ENCODE peak calls at places on chromosomes 2 and 18, in ten cellular contexts. One of them, this sample, is unnamed.
A peak's percentile ranks its signal among the peaks of the same experiment; 100 is the strongest.

GRCh38 chr2:219723311-219723710 is 95.9 kb downstream of the SLC4A3 start:
- DNase-seq in amygdala: no peak
- DNase-seq in AG10803: no peak
- DNase-seq in uterus: no peak
- DNase-seq in Right ventricle myocardium superior: no peak
- DNase-seq in fibroblast of lung: no peak
- DNase-seq in NCI-H1092 treated with DMSO at 0.1 percent for 48 hours: no peak
- DNase-seq in RCC 7860: no peak
- DNase-seq in endothelial cell: no peak
- DNase-seq in activated CD4-positive, CD25-positive, alpha-beta regulatory T cell treated with anti-CD3 and anti-CD28 coated beads, Interleukin-2, amount 50 U/mL, for 72 hours: no peak
- DNase-seq in this sample: no peak

GRCh38 chr2:42243297-42243696 is 74.1 kb downstream of the EML4 start:
- DNase-seq in amygdala: no peak
- DNase-seq in AG10803: no peak
- DNase-seq in uterus: no peak
- DNase-seq in Right ventricle myocardium superior: no peak
- DNase-seq in fibroblast of lung: no peak
- DNase-seq in NCI-H1092 treated with DMSO at 0.1 percent for 48 hours: no peak
- DNase-seq in RCC 7860: no peak
- DNase-seq in endothelial cell: no peak
- DNase-seq in activated CD4-positive, CD25-positive, alpha-beta regulatory T cell treated with anti-CD3 and anti-CD28 coated beads, Interleukin-2, amount 50 U/mL, for 72 hours: no peak
- DNase-seq in this sample: no peak

GRCh38 chr18:53911200-53911599 is 313.3 kb downstream of the MBD2 start:
- DNase-seq in amygdala: no peak
- DNase-seq in AG10803: no peak
- DNase-seq in uterus: no peak
- DNase-seq in Right ventricle myocardium superior: no peak
- DNase-seq in fibroblast of lung: no peak
- DNase-seq in NCI-H1092 treated with DMSO at 0.1 percent for 48 hours: no peak
- DNase-seq in RCC 7860: no peak
- DNase-seq in endothelial cell: no peak
- DNase-seq in activated CD4-positive, CD25-positive, alpha-beta regulatory T cell treated with anti-CD3 and anti-CD28 coated beads, Interleukin-2, amount 50 U/mL, for 72 hours: no peak
- DNase-seq in this sample: no peak

GRCh38 chr2:75053484-75054112 is 95.2 kb downstream of the POLE4 start:
- DNase-seq in amygdala: no peak
- DNase-seq in AG10803: no peak
- DNase-seq in uterus: no peak
- DNase-seq in Right ventricle myocardium superior: no peak
- DNase-seq in fibroblast of lung: no peak
- DNase-seq in NCI-H1092 treated with DMSO at 0.1 percent for 48 hours: peak; percentile 67
- DNase-seq in RCC 7860: peak; percentile 28
- DNase-seq in endothelial cell: peak; percentile 47
- DNase-seq in activated CD4-positive, CD25-positive, alpha-beta regulatory T cell treated with anti-CD3 and anti-CD28 coated beads, Interleukin-2, amount 50 U/mL, for 72 hours: no peak
- DNase-seq in this sample: no peak

GRCh38 chr2:28085183-28085582 is 194.7 kb downstream of the BABAM2 start:
- DNase-seq in amygdala: no peak
- DNase-seq in AG10803: no peak
- DNase-seq in uterus: no peak
- DNase-seq in Right ventricle myocardium superior: no peak
- DNase-seq in fibroblast of lung: no peak
- DNase-seq in NCI-H1092 treated with DMSO at 0.1 percent for 48 hours: no peak
- DNase-seq in RCC 7860: no peak
- DNase-seq in endothelial cell: no peak
- DNase-seq in activated CD4-positive, CD25-positive, alpha-beta regulatory T cell treated with anti-CD3 and anti-CD28 coated beads, Interleukin-2, amount 50 U/mL, for 72 hours: no peak
- DNase-seq in this sample: no peak

GRCh38 chr2:43848174-43848573 is 9.4 kb downstream of the ABCG8 start:
- DNase-seq in amygdala: no peak
- DNase-seq in AG10803: no peak
- DNase-seq in uterus: no peak
- DNase-seq in Right ventricle myocardium superior: no peak
- DNase-seq in fibroblast of lung: peak; percentile 3
- DNase-seq in NCI-H1092 treated with DMSO at 0.1 percent for 48 hours: no peak
- DNase-seq in RCC 7860: no peak
- DNase-seq in endothelial cell: no peak
- DNase-seq in activated CD4-positive, CD25-positive, alpha-beta regulatory T cell treated with anti-CD3 and anti-CD28 coated beads, Interleukin-2, amount 50 U/mL, for 72 hours: no peak
- DNase-seq in this sample: no peak

GRCh38 chr18:35730738-35731370 is 149.3 kb downstream of the GALNT1 start:
- DNase-seq in amygdala: no peak
- DNase-seq in AG10803: no peak
- DNase-seq in uterus: peak; percentile 39
- DNase-seq in Right ventricle myocardium superior: peak; percentile 55
- DNase-seq in fibroblast of lung: peak; percentile 9
- DNase-seq in NCI-H1092 treated with DMSO at 0.1 percent for 48 hours: no peak
- DNase-seq in RCC 7860: no peak
- DNase-seq in endothelial cell: no peak
- DNase-seq in activated CD4-positive, CD25-positive, alpha-beta regulatory T cell treated with anti-CD3 and anti-CD28 coated beads, Interleukin-2, amount 50 U/mL, for 72 hours: no peak
- DNase-seq in this sample: peak; percentile 64

GRCh38 chr2:147688252-147688651 is 156.6 kb upstream of the ACVR2A start:
- DNase-seq in amygdala: no peak
- DNase-seq in AG10803: no peak
- DNase-seq in uterus: no peak
- DNase-seq in Right ventricle myocardium superior: no peak
- DNase-seq in fibroblast of lung: no peak
- DNase-seq in NCI-H1092 treated with DMSO at 0.1 percent for 48 hours: no peak
- DNase-seq in RCC 7860: no peak
- DNase-seq in endothelial cell: no peak
- DNase-seq in activated CD4-positive, CD25-positive, alpha-beta regulatory T cell treated with anti-CD3 and anti-CD28 coated beads, Interleukin-2, amount 50 U/mL, for 72 hours: no peak
- DNase-seq in this sample: no peak

GRCh38 chr2:47534179-47534919 is 131.4 kb downstream of the MSH2 start:
- DNase-seq in amygdala: no peak
- DNase-seq in AG10803: peak; percentile 80
- DNase-seq in uterus: peak; percentile 91
- DNase-seq in Right ventricle myocardium superior: no peak
- DNase-seq in fibroblast of lung: peak; percentile 78
- DNase-seq in NCI-H1092 treated with DMSO at 0.1 percent for 48 hours: no peak
- DNase-seq in RCC 7860: peak; percentile 84
- DNase-seq in endothelial cell: no peak
- DNase-seq in activated CD4-positive, CD25-positive, alpha-beta regulatory T cell treated with anti-CD3 and anti-CD28 coated beads, Interleukin-2, amount 50 U/mL, for 72 hours: no peak
- DNase-seq in this sample: no peak

GRCh38 chr2:17877811-17878221 is 651 bp upstream of the KCNS3 start:
- DNase-seq in amygdala: no peak
- DNase-seq in AG10803: peak; percentile 5
- DNase-seq in uterus: no peak
- DNase-seq in Right ventricle myocardium superior: no peak
- DNase-seq in fibroblast of lung: no peak
- DNase-seq in NCI-H1092 treated with DMSO at 0.1 percent for 48 hours: no peak
- DNase-seq in RCC 7860: no peak
- DNase-seq in endothelial cell: peak; percentile 22
- DNase-seq in activated CD4-positive, CD25-positive, alpha-beta regulatory T cell treated with anti-CD3 and anti-CD28 coated beads, Interleukin-2, amount 50 U/mL, for 72 hours: no peak
- DNase-seq in this sample: peak; percentile 36

GRCh38 chr2:215618145-215618544 is 182.3 kb upstream of the FN1 start:
- DNase-seq in amygdala: no peak
- DNase-seq in AG10803: no peak
- DNase-seq in uterus: no peak
- DNase-seq in Right ventricle myocardium superior: no peak
- DNase-seq in fibroblast of lung: no peak
- DNase-seq in NCI-H1092 treated with DMSO at 0.1 percent for 48 hours: no peak
- DNase-seq in RCC 7860: no peak
- DNase-seq in endothelial cell: no peak
- DNase-seq in activated CD4-positive, CD25-positive, alpha-beta regulatory T cell treated with anti-CD3 and anti-CD28 coated beads, Interleukin-2, amount 50 U/mL, for 72 hours: no peak
- DNase-seq in this sample: no peak

GRCh38 chr2:22944141-22944540 is 440.8 kb upstream of the KLHL29 start:
- DNase-seq in amygdala: no peak
- DNase-seq in AG10803: no peak
- DNase-seq in uterus: no peak
- DNase-seq in Right ventricle myocardium superior: peak; percentile 47
- DNase-seq in fibroblast of lung: no peak
- DNase-seq in NCI-H1092 treated with DMSO at 0.1 percent for 48 hours: no peak
- DNase-seq in RCC 7860: no peak
- DNase-seq in endothelial cell: no peak
- DNase-seq in activated CD4-positive, CD25-positive, alpha-beta regulatory T cell treated with anti-CD3 and anti-CD28 coated beads, Interleukin-2, amount 50 U/mL, for 72 hours: no peak
- DNase-seq in this sample: peak; percentile 44

GRCh38 chr2:133955174-133955573 is 298.7 kb upstream of the MGAT5 start:
- DNase-seq in amygdala: no peak
- DNase-seq in AG10803: no peak
- DNase-seq in uterus: no peak
- DNase-seq in Right ventricle myocardium superior: no peak
- DNase-seq in fibroblast of lung: no peak
- DNase-seq in NCI-H1092 treated with DMSO at 0.1 percent for 48 hours: no peak
- DNase-seq in RCC 7860: no peak
- DNase-seq in endothelial cell: no peak
- DNase-seq in activated CD4-positive, CD25-positive, alpha-beta regulatory T cell treated with anti-CD3 and anti-CD28 coated beads, Interleukin-2, amount 50 U/mL, for 72 hours: no peak
- DNase-seq in this sample: no peak

GRCh38 chr18:23627964-23628363 is 34.7 kb downstream of the ANKRD29 start:
- DNase-seq in amygdala: no peak
- DNase-seq in AG10803: no peak
- DNase-seq in uterus: no peak
- DNase-seq in Right ventricle myocardium superior: no peak
- DNase-seq in fibroblast of lung: no peak
- DNase-seq in NCI-H1092 treated with DMSO at 0.1 percent for 48 hours: no peak
- DNase-seq in RCC 7860: no peak
- DNase-seq in endothelial cell: no peak
- DNase-seq in activated CD4-positive, CD25-positive, alpha-beta regulatory T cell treated with anti-CD3 and anti-CD28 coated beads, Interleukin-2, amount 50 U/mL, for 72 hours: no peak
- DNase-seq in this sample: no peak

GRCh38 chr2:101658387-101658786 is 39.1 kb upstream of the MAP4K4 start:
- DNase-seq in amygdala: no peak
- DNase-seq in AG10803: no peak
- DNase-seq in uterus: no peak
- DNase-seq in Right ventricle myocardium superior: no peak
- DNase-seq in fibroblast of lung: no peak
- DNase-seq in NCI-H1092 treated with DMSO at 0.1 percent for 48 hours: no peak
- DNase-seq in RCC 7860: no peak
- DNase-seq in endothelial cell: no peak
- DNase-seq in activated CD4-positive, CD25-positive, alpha-beta regulatory T cell treated with anti-CD3 and anti-CD28 coated beads, Interleukin-2, amount 50 U/mL, for 72 hours: no peak
- DNase-seq in this sample: no peak

GRCh38 chr2:209937893-209938292 is 64.5 kb upstream of the RPE start:
- DNase-seq in amygdala: no peak
- DNase-seq in AG10803: no peak
- DNase-seq in uterus: no peak
- DNase-seq in Right ventricle myocardium superior: no peak
- DNase-seq in fibroblast of lung: peak; percentile 41
- DNase-seq in NCI-H1092 treated with DMSO at 0.1 percent for 48 hours: no peak
- DNase-seq in RCC 7860: no peak
- DNase-seq in endothelial cell: no peak
- DNase-seq in activated CD4-positive, CD25-positive, alpha-beta regulatory T cell treated with anti-CD3 and anti-CD28 coated beads, Interleukin-2, amount 50 U/mL, for 72 hours: no peak
- DNase-seq in this sample: no peak

GRCh38 chr2:191245046-191245868 is at the start of gene MYO1B:
- DNase-seq in amygdala: no peak
- DNase-seq in AG10803: peak; percentile 80
- DNase-seq in uterus: peak; percentile 56
- DNase-seq in Right ventricle myocardium superior: peak; percentile 82
- DNase-seq in fibroblast of lung: peak; percentile 68
- DNase-seq in NCI-H1092 treated with DMSO at 0.1 percent for 48 hours: peak; percentile 63
- DNase-seq in RCC 7860: peak; percentile 77
- DNase-seq in endothelial cell: peak; percentile 90
- DNase-seq in activated CD4-positive, CD25-positive, alpha-beta regulatory T cell treated with anti-CD3 and anti-CD28 coated beads, Interleukin-2, amount 50 U/mL, for 72 hours: peak; percentile 42
- DNase-seq in this sample: peak; percentile 86

GRCh38 chr2:144528108-144528507 is 8.2 kb upstream of the ZEB2 start:
- DNase-seq in amygdala: no peak
- DNase-seq in AG10803: no peak
- DNase-seq in uterus: no peak
- DNase-seq in Right ventricle myocardium superior: no peak
- DNase-seq in fibroblast of lung: no peak
- DNase-seq in NCI-H1092 treated with DMSO at 0.1 percent for 48 hours: no peak
- DNase-seq in RCC 7860: no peak
- DNase-seq in endothelial cell: no peak
- DNase-seq in activated CD4-positive, CD25-positive, alpha-beta regulatory T cell treated with anti-CD3 and anti-CD28 coated beads, Interleukin-2, amount 50 U/mL, for 72 hours: no peak
- DNase-seq in this sample: no peak

GRCh38 chr2:85255813-85256581 is 71.8 kb downstream of the TGOLN2 start:
- DNase-seq in amygdala: no peak
- DNase-seq in AG10803: peak; percentile 53
- DNase-seq in uterus: peak; percentile 43
- DNase-seq in Right ventricle myocardium superior: no peak
- DNase-seq in fibroblast of lung: peak; percentile 45
- DNase-seq in NCI-H1092 treated with DMSO at 0.1 percent for 48 hours: no peak
- DNase-seq in RCC 7860: no peak
- DNase-seq in endothelial cell: peak; percentile 49
- DNase-seq in activated CD4-positive, CD25-positive, alpha-beta regulatory T cell treated with anti-CD3 and anti-CD28 coated beads, Interleukin-2, amount 50 U/mL, for 72 hours: no peak
- DNase-seq in this sample: no peak

GRCh38 chr2:108918941-108919341 is 70.1 kb downstream of the EDAR start:
- DNase-seq in amygdala: no peak
- DNase-seq in AG10803: no peak
- DNase-seq in uterus: no peak
- DNase-seq in Right ventricle myocardium superior: no peak
- DNase-seq in fibroblast of lung: no peak
- DNase-seq in NCI-H1092 treated with DMSO at 0.1 percent for 48 hours: no peak
- DNase-seq in RCC 7860: no peak
- DNase-seq in endothelial cell: no peak
- DNase-seq in activated CD4-positive, CD25-positive, alpha-beta regulatory T cell treated with anti-CD3 and anti-CD28 coated beads, Interleukin-2, amount 50 U/mL, for 72 hours: no peak
- DNase-seq in this sample: no peak

GRCh38 chr2:136356111-136357033 is 238.4 kb upstream of the CXCR4 start:
- DNase-seq in amygdala: no peak
- DNase-seq in AG10803: no peak
- DNase-seq in uterus: no peak
- DNase-seq in Right ventricle myocardium superior: no peak
- DNase-seq in fibroblast of lung: no peak
- DNase-seq in NCI-H1092 treated with DMSO at 0.1 percent for 48 hours: no peak
- DNase-seq in RCC 7860: no peak
- DNase-seq in endothelial cell: no peak
- DNase-seq in activated CD4-positive, CD25-positive, alpha-beta regulatory T cell treated with anti-CD3 and anti-CD28 coated beads, Interleukin-2, amount 50 U/mL, for 72 hours: no peak
- DNase-seq in this sample: no peak

GRCh38 chr2:72289283-72289682 is 141.6 kb upstream of the CYP26B1 start:
- DNase-seq in amygdala: no peak
- DNase-seq in AG10803: peak; percentile 80
- DNase-seq in uterus: no peak
- DNase-seq in Right ventricle myocardium superior: no peak
- DNase-seq in fibroblast of lung: peak; percentile 33
- DNase-seq in NCI-H1092 treated with DMSO at 0.1 percent for 48 hours: no peak
- DNase-seq in RCC 7860: no peak
- DNase-seq in endothelial cell: no peak
- DNase-seq in activated CD4-positive, CD25-positive, alpha-beta regulatory T cell treated with anti-CD3 and anti-CD28 coated beads, Interleukin-2, amount 50 U/mL, for 72 hours: no peak
- DNase-seq in this sample: no peak

GRCh38 chr18:111292-112014 is 46.9 kb upstream of the USP14 start:
- DNase-seq in amygdala: no peak
- DNase-seq in AG10803: peak; percentile 58
- DNase-seq in uterus: peak; percentile 18
- DNase-seq in Right ventricle myocardium superior: peak; percentile 67
- DNase-seq in fibroblast of lung: peak; percentile 54
- DNase-seq in NCI-H1092 treated with DMSO at 0.1 percent for 48 hours: no peak
- DNase-seq in RCC 7860: peak; percentile 47
- DNase-seq in endothelial cell: peak; percentile 85
- DNase-seq in activated CD4-positive, CD25-positive, alpha-beta regulatory T cell treated with anti-CD3 and anti-CD28 coated beads, Interleukin-2, amount 50 U/mL, for 72 hours: peak; percentile 67
- DNase-seq in this sample: peak; percentile 79

GRCh38 chr18:25669741-25670140 is 317.8 kb upstream of the ZNF521 start:
- DNase-seq in amygdala: no peak
- DNase-seq in AG10803: peak; percentile 16
- DNase-seq in uterus: no peak
- DNase-seq in Right ventricle myocardium superior: no peak
- DNase-seq in fibroblast of lung: peak; percentile 12
- DNase-seq in NCI-H1092 treated with DMSO at 0.1 percent for 48 hours: no peak
- DNase-seq in RCC 7860: no peak
- DNase-seq in endothelial cell: no peak
- DNase-seq in activated CD4-positive, CD25-positive, alpha-beta regulatory T cell treated with anti-CD3 and anti-CD28 coated beads, Interleukin-2, amount 50 U/mL, for 72 hours: no peak
- DNase-seq in this sample: no peak

GRCh38 chr18:54968807-54969206 is 9.5 kb upstream of the CCDC68 start:
- DNase-seq in amygdala: no peak
- DNase-seq in AG10803: no peak
- DNase-seq in uterus: no peak
- DNase-seq in Right ventricle myocardium superior: no peak
- DNase-seq in fibroblast of lung: no peak
- DNase-seq in NCI-H1092 treated with DMSO at 0.1 percent for 48 hours: no peak
- DNase-seq in RCC 7860: no peak
- DNase-seq in endothelial cell: no peak
- DNase-seq in activated CD4-positive, CD25-positive, alpha-beta regulatory T cell treated with anti-CD3 and anti-CD28 coated beads, Interleukin-2, amount 50 U/mL, for 72 hours: no peak
- DNase-seq in this sample: no peak

GRCh38 chr2:185970148-185970852 is 231.7 kb downstream of the FSIP2 start:
- DNase-seq in amygdala: no peak
- DNase-seq in AG10803: no peak
- DNase-seq in uterus: no peak
- DNase-seq in Right ventricle myocardium superior: no peak
- DNase-seq in fibroblast of lung: peak; percentile 65
- DNase-seq in NCI-H1092 treated with DMSO at 0.1 percent for 48 hours: no peak
- DNase-seq in RCC 7860: no peak
- DNase-seq in endothelial cell: no peak
- DNase-seq in activated CD4-positive, CD25-positive, alpha-beta regulatory T cell treated with anti-CD3 and anti-CD28 coated beads, Interleukin-2, amount 50 U/mL, for 72 hours: no peak
- DNase-seq in this sample: no peak

GRCh38 chr2:127589358-127589757 is 53.9 kb downstream of the MYO7B start:
- DNase-seq in amygdala: no peak
- DNase-seq in AG10803: no peak
- DNase-seq in uterus: no peak
- DNase-seq in Right ventricle myocardium superior: no peak
- DNase-seq in fibroblast of lung: no peak
- DNase-seq in NCI-H1092 treated with DMSO at 0.1 percent for 48 hours: no peak
- DNase-seq in RCC 7860: no peak
- DNase-seq in endothelial cell: no peak
- DNase-seq in activated CD4-positive, CD25-positive, alpha-beta regulatory T cell treated with anti-CD3 and anti-CD28 coated beads, Interleukin-2, amount 50 U/mL, for 72 hours: no peak
- DNase-seq in this sample: no peak